ENCODE peak calls at places on chromosomes 4 and X, in four cellular contexts. O is GM12891; Y is naive thymus-derived CD8-positive, alpha-beta T cell; X is EH. J is an unnamed sample.

GRCh38 chr4:139144911-139145551 is 32.0 kb downstream of the ELF2 start:
- DNase-seq in O (no peak), Y (no peak), X (peak), J (no peak)

GRCh38 chr4:32073542-32073941 is 1353.4 kb downstream of the PCDH7 start:
- DNase-seq in O (no peak), Y (no peak), X (no peak), J (no peak)

GRCh38 chr4:151865327-151865726 is 104.5 kb upstream of the GATB start:
- DNase-seq in O (no peak), Y (no peak), X (peak), J (no peak)

GRCh38 chrX:129939986-129940385 is 34.0 kb downstream of the UTP14A start:
- DNase-seq in O (no peak), Y (no peak), X (no peak), J (no peak)

GRCh38 chrX:74419861-74420193 is 1.5 kb upstream of the SLC16A2 start:
- DNase-seq in O (no peak), Y (no peak), X (no peak), J (no peak)

GRCh38 chr4:124433500-124433899 is 279.0 kb downstream of the ANKRD50 start:
- DNase-seq in O (no peak), Y (no peak), X (peak), J (no peak)

GRCh38 chr4:185716008-185716976 is 95.7 kb downstream of the SORBS2 start:
- DNase-seq in O (no peak), Y (no peak), X (no peak), J (no peak)

GRCh38 chr4:135552131-135552530 is 1350.5 kb upstream of the PABPC4L start:
- DNase-seq in O (no peak), Y (no peak), X (no peak), J (no peak)

GRCh38 chr4:139973015-139973414 is 181.0 kb downstream of the MAML3 start:
- DNase-seq in O (no peak), Y (no peak), X (peak), J (no peak)

GRCh38 chr4:188879598-188879997 is 740.4 kb downstream of the TRIML1 start:
- DNase-seq in O (no peak), Y (no peak), X (no peak), J (no peak)

GRCh38 chr4:55080174-55080865 is 45.1 kb downstream of the KDR start:
- DNase-seq in O (no peak), Y (no peak), X (peak), J (no peak)

J was measured in D721Med.